ENCODE peak calls at places on chromosomes 16 and 17, in ten cellular contexts. G is fibroblast of pulmonary artery, I is mucosa of descending colon, O is PC-3, W is right atrium auricular region, K is MM.1S, Y is gastrocnemius medialis, P is lower lobe of right lung, S is fibroblast of mammary gland, Q is tibial artery. M is an unnamed sample.

GRCh38 chr17:77693301-77693700 is 265.2 kb upstream of the TNRC6C start:
- DNase-seq in G (no peak), I (no peak), O (no peak), W (peak; percentile 49), K (no peak), Y (no peak), P (no peak), S (no peak), Q (peak; percentile 45), M (no peak)

GRCh38 chr17:82915697-82916027 is 75.8 kb upstream of the ZNF750 start:
- DNase-seq in G (no peak), I (peak; percentile 28), O (no peak), W (no peak), K (no peak), Y (no peak), P (no peak), S (no peak), Q (no peak), M (no peak)

GRCh38 chr17:28717578-28718316 is at the start of gene RAB34:
- DNase-seq in G (peak; percentile 91), I (peak; percentile 79), O (peak; percentile 80), W (peak; percentile 86), K (no peak), Y (peak; percentile 57), P (peak; percentile 86), S (peak; percentile 85), Q (peak; percentile 90), M (peak; percentile 96)

GRCh38 chr16:89605186-89605970 is 8.1 kb upstream of the DPEP1 start:
- DNase-seq in G (no peak), I (no peak), O (no peak), W (no peak), K (no peak), Y (no peak), P (no peak), S (no peak), Q (no peak), M (no peak)

GRCh38 chr16:80705596-80705995 is 98.8 kb downstream of the CDYL2 start:
- DNase-seq in G (no peak), I (no peak), O (no peak), W (no peak), K (no peak), Y (no peak), P (no peak), S (no peak), Q (no peak), M (no peak)

GRCh38 chr16:84774810-84775209 is 45.0 kb upstream of the CRISPLD2 start:
- DNase-seq in G (peak; percentile 96), I (no peak), O (peak; percentile 54), W (peak; percentile 71), K (no peak), Y (peak; percentile 83), P (no peak), S (peak; percentile 98), Q (no peak), M (peak; percentile 89)

GRCh38 chr16:23434380-23434779 is 18.6 kb downstream of the COG7 start:
- DNase-seq in G (peak; percentile 86), I (no peak), O (peak; percentile 71), W (no peak), K (peak; percentile 77), Y (no peak), P (no peak), S (peak; percentile 80), Q (no peak), M (peak; percentile 40)

GRCh38 chr16:62135903-62136302 is 99.7 kb upstream of the CDH8 start:
- DNase-seq in G (no peak), I (no peak), O (no peak), W (no peak), K (no peak), Y (no peak), P (no peak), S (no peak), Q (no peak), M (no peak)

GRCh38 chr17:80034654-80034976 is 1.1 kb downstream of the TBC1D16 start:
- DNase-seq in G (no peak), I (no peak), O (no peak), W (no peak), K (no peak), Y (no peak), P (no peak), S (no peak), Q (no peak), M (peak; percentile 11)

GRCh38 chr17:80036715-80037477 is 454 bp downstream of the CCDC40 start:
- DNase-seq in G (peak; percentile 24), I (no peak), O (peak; percentile 30), W (no peak), K (no peak), Y (peak; percentile 25), P (peak; percentile 64), S (no peak), Q (no peak), M (no peak)

GRCh38 chr17:80035687-80035936 is at the start of gene TBC1D16:
- DNase-seq in G (no peak), I (no peak), O (no peak), W (no peak), K (no peak), Y (no peak), P (no peak), S (no peak), Q (no peak), M (no peak)

GRCh38 chr17:80034977-80035686 is 540 bp downstream of the TBC1D16 start:
- DNase-seq in G (peak; percentile 39), I (no peak), O (peak; percentile 31), W (no peak), K (no peak), Y (no peak), P (peak; percentile 66), S (peak; percentile 41), Q (no peak), M (peak; percentile 55)

GRCh38 chr17:80035937-80036714 is at the start of gene CCDC40:
- DNase-seq in G (peak; percentile 73), I (peak; percentile 91), O (peak; percentile 81), W (peak; percentile 81), K (peak; percentile 11), Y (peak; percentile 70), P (peak; percentile 92), S (peak; percentile 58), Q (peak; percentile 92), M (peak; percentile 70)
- TF ChIP-seq CTCF in G (no peak), I (no peak), O (no peak), W (peak; percentile 12), K (no peak), Y (no peak), P (no peak), S (no peak), Q (no peak), M (no peak)

DNA sequence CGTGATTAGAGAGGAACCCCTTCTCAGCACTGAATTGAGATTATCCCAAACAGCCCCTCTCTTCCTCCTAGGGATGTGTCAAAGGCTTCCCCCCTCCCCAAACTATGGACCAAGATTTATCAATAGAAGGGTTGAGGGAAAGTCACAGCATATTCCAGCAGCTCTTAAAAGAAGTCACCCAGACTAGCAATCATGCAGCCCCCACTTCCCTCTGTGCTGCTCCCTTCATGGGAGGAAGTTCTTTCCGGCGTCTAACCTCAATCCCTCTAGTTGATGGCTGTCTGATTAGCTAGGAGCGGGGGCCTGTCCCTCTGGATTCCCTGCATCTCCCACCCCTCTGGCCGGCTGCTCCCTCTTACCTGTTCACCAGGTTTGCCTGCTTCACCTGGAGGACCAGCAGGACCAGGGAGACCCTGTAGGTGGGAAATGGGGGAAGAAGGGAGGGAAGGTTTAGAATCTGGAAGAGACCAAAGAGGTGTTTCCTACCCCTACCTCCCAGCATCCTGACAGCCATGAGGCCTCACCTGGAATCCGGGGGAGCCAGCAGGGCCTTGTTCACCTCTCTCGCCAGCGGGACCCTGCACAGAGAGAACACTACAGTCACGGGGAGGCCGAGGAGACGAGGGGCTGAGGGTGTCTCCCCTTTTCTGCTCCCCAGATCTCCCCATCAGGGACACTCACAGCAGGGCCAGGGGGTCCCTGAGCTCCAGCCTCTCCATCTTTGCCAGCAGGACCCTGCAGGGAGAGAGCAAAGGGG is 9.1 kb downstream of the COL1A1 start:
- DNase-seq in G (no peak), I (no peak), O (no peak), W (no peak), K (no peak), Y (no peak), P (no peak), S (peak; percentile 15), Q (no peak), M (peak; percentile 27)
- H3K4me3 ChIP-seq in G (no peak overlapping the region), I (no peak overlapping the region), O (no peak overlapping the region), W (no peak overlapping the region), K (no peak overlapping the region), Y (no peak overlapping the region), P (no peak overlapping the region), S (no peak overlapping the region), Q (no peak overlapping the region), M (peak overlapping the region; percentile 99)

GRCh38 chr16:19400709-19401108 is 17.0 kb upstream of the TMC5 start:
- DNase-seq in G (no peak), I (no peak), O (no peak), W (no peak), K (peak; percentile 63), Y (no peak), P (no peak), S (peak; percentile 5), Q (no peak), M (no peak)
- TF ChIP-seq CTCF in G (no peak), I (no peak), O (peak; percentile 29), W (no peak), K (peak; percentile 66), Y (no peak), P (peak; percentile 13), S (peak; percentile 16), Q (no peak), M (no peak)

GRCh38 chr17:76534831-76535732 is 2.4 kb downstream of the CYGB start:
- DNase-seq in G (no peak), I (peak; percentile 42), O (no peak), W (no peak), K (no peak), Y (no peak), P (no peak), S (no peak), Q (no peak), M (no peak)

GRCh38 chr17:76537578-76538280 is at the start of gene CYGB:
- DNase-seq in G (peak; percentile 85), I (peak; percentile 55), O (no peak), W (no peak), K (no peak), Y (no peak), P (peak; percentile 59), S (no peak), Q (no peak), M (no peak)

GRCh38 chr17:76537288-76537577 is 276 bp downstream of the CYGB start:
- DNase-seq in G (peak; percentile 60), I (peak; percentile 56), O (no peak), W (no peak), K (no peak), Y (no peak), P (no peak), S (no peak), Q (no peak), M (peak; percentile 70)

GRCh38 chr17:76535788-76536510 is 1.6 kb downstream of the CYGB start:
- DNase-seq in G (no peak), I (peak; percentile 48), O (no peak), W (no peak), K (no peak), Y (no peak), P (no peak), S (no peak), Q (no peak), M (no peak)

DNA sequence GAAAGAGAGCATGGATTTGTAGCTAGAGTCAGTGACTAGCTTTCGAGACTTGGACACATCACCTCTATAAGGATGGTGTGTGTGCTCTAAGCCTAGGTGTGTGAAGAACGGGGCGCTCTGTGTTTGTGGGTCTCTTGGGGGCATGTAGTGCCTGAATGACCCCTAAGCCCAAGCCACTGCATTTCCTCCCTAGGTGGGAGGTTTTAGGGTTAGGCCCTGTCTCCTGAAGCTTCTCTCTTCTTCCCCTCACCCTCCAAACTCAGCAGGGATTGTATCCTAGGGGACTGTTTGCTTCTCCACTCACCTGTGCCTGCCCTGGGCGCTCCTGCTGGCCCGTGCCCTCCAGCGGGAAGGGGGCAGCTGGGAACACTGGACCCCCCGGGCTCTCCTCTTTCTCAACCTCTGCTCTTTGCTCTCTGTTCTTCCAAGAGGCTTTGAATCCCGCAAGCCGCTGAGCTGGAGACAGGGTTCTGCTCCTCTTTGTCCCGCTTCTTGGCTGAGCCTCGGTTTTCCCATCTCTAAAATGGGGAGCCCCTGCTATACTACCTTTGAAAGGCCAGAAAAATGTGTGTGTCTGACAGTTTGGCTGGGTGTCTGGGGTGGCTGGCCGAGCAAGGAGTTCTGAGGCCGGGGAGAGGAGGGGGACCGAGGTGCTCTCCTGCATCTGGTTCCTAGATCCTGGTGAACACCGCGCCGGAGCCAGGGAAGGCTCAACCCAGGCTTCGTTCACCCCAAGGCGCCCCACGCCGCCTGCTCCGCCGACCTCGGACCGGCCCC is 810 bp downstream of the CYGB start:
- DNase-seq in G (no peak), I (peak; percentile 31), O (no peak), W (no peak), K (no peak), Y (no peak), P (no peak), S (no peak), Q (no peak), M (no peak)
- H3K4me3 ChIP-seq in G (peak overlapping the region; percentile 73), I (no peak overlapping the region), O (no peak overlapping the region), W (peak overlapping the region; percentile 52), K (no peak overlapping the region), Y (peak overlapping the region; percentile 53), P (peak overlapping the region; percentile 58), S (peak overlapping the region; percentile 42), Q (peak overlapping the region; percentile 30), M (peak overlapping the region; percentile 43)

M was measured in foreskin fibroblast.